ENCODE peak calls at places on chromosomes 1 and 21, in six cellular contexts. S is H1, C is GM12878, D is K562, Y is HepG2, Z is GM12891. Q is an unnamed sample.

GRCh38 chr1:116671835-116672234 is 4.3 kb upstream of the IGSF3 start:
- DNase-seq in S (no peak), C (no peak), D (no peak), Y (no peak), Z (no peak), Q (no peak)

GRCh38 chr1:165836664-165837482 is 9.5 kb downstream of the UCK2 start:
- DNase-seq in S (no peak), C (no peak), D (peak; percentile 86), Y (no peak), Z (no peak), Q (no peak)

GRCh38 chr1:15407579-15407978 is 2.1 kb upstream of the EFHD2 start:
- DNase-seq in S (no peak), C (no peak), D (no peak), Y (no peak), Z (no peak), Q (no peak)

GRCh38 chr1:172964864-172965263 is 85.9 kb downstream of the TNFSF18 start:
- DNase-seq in S (no peak), C (no peak), D (no peak), Y (no peak), Z (no peak), Q (no peak)

GRCh38 chr1:179930867-179931266 is 23.7 kb upstream of the CEP350 start:
- DNase-seq in S (no peak), C (no peak), D (no peak), Y (no peak), Z (no peak), Q (no peak)

GRCh38 chr21:35974801-35975200 is 85.5 kb downstream of the SETD4 start:
- DNase-seq in S (no peak), C (no peak), D (no peak), Y (peak; percentile 75), Z (no peak), Q (no peak)

GRCh38 chr21:39954570-39954969 is 87.3 kb downstream of the PCP4 start:
- DNase-seq in S (no peak), C (no peak), D (no peak), Y (no peak), Z (no peak), Q (no peak)

GRCh38 chr1:54716299-54717047 is 812 bp downstream of the TTC4 start:
- DNase-seq in S (no peak), C (peak; percentile 5), D (peak; percentile 28), Y (no peak), Z (no peak), Q (no peak)

GRCh38 chr21:26469789-26470188 is 103.3 kb downstream of the CYYR1 start:
- DNase-seq in S (no peak), C (no peak), D (no peak), Y (no peak), Z (no peak), Q (no peak)

GRCh38 chr1:181896824-181897223 is 164.7 kb downstream of the ZNF648 start:
- DNase-seq in S (no peak), C (no peak), D (no peak), Y (no peak), Z (no peak), Q (no peak)

GRCh38 chr1:89987170-89987819 is 7.6 kb upstream of the ZNF326 start:
- DNase-seq in S (no peak), C (peak; percentile 45), D (peak; percentile 82), Y (peak; percentile 62), Z (peak; percentile 52), Q (peak; percentile 26)

GRCh38 chr1:23369335-23370013 is at the start of gene ZNF436:
- DNase-seq in S (no peak), C (no peak), D (peak; percentile 95), Y (peak; percentile 41), Z (no peak), Q (no peak)

GRCh38 chr1:66751160-66751559 is 1.1 kb upstream of the DYNLT5 start:
- DNase-seq in S (no peak), C (no peak), D (no peak), Y (no peak), Z (no peak), Q (no peak)

GRCh38 chr1:7298749-7299151 is 472.3 kb upstream of the VAMP3 start:
- DNase-seq in S (no peak), C (no peak), D (no peak), Y (no peak), Z (no peak), Q (no peak)

GRCh38 chr1:203440780-203441179 is 34.8 kb upstream of the PRELP start:
- DNase-seq in S (no peak), C (no peak), D (peak; percentile 24), Y (no peak), Z (no peak), Q (no peak)

GRCh38 chr1:38730511-38731397 is 128.8 kb downstream of the RRAGC start:
- DNase-seq in S (no peak), C (no peak), D (no peak), Y (no peak), Z (no peak), Q (no peak)

GRCh38 chr21:35111531-35111930 is 62.4 kb upstream of the RUNX1 start:
- DNase-seq in S (no peak), C (no peak), D (no peak), Y (no peak), Z (no peak), Q (no peak)

GRCh38 chr1:206979379-206980043 is 9.3 kb upstream of the FCAMR start:
- DNase-seq in S (no peak), C (no peak), D (peak; percentile 68), Y (peak; percentile 40), Z (no peak), Q (no peak)

GRCh38 chr1:161721738-161722343 is 497 bp downstream of the FCRLB start:
- DNase-seq in S (no peak), C (no peak), D (peak; percentile 88), Y (no peak), Z (no peak), Q (no peak)

GRCh38 chr1:151864411-151864810 is 10.9 kb upstream of the THEM5 start:
- DNase-seq in S (no peak), C (no peak), D (no peak), Y (no peak), Z (no peak), Q (no peak)

GRCh38 chr1:235688096-235688495 is 38.5 kb upstream of the GNG4 start:
- DNase-seq in S (no peak), C (no peak), D (no peak), Y (no peak), Z (no peak), Q (no peak)

GRCh38 chr1:19872190-19872589 is 10.0 kb upstream of the OTUD3 start:
- DNase-seq in S (no peak), C (no peak), D (peak; percentile 33), Y (peak; percentile 29), Z (no peak), Q (no peak)

GRCh38 chr1:203765029-203765837 is at the start of gene LAX1:
- DNase-seq in S (no peak), C (peak; percentile 77), D (peak; percentile 26), Y (no peak), Z (peak; percentile 56), Q (peak; percentile 53)

GRCh38 chr1:239814306-239814881 is 277.3 kb upstream of the FMN2 start:
- DNase-seq in S (peak; percentile 69), C (no peak), D (no peak), Y (peak; percentile 2), Z (no peak), Q (no peak)
- TF ChIP-seq POLR2AphosphoS5 in S (no peak), C (no peak), D (no peak), Y (no peak), Z (no peak), Q (no peak)

GRCh38 chr21:45542667-45543370 is 579 bp upstream of the SLC19A1 start:
- DNase-seq in S (no peak), C (no peak), D (no peak), Y (no peak), Z (no peak), Q (peak; percentile 36)

GRCh38 chr21:45542242-45542666 is at the start of gene SLC19A1:
- DNase-seq in S (no peak), C (no peak), D (peak; percentile 89), Y (no peak), Z (peak; percentile 98), Q (peak; percentile 98)

GRCh38 chr21:45540601-45540970 is 1.7 kb downstream of the SLC19A1 start:
- DNase-seq in S (no peak), C (no peak), D (no peak), Y (no peak), Z (no peak), Q (no peak)

GRCh38 chr21:45539796-45540600 is 2.2 kb downstream of the SLC19A1 start:
- DNase-seq in S (no peak), C (no peak), D (no peak), Y (no peak), Z (no peak), Q (no peak)

DNA sequence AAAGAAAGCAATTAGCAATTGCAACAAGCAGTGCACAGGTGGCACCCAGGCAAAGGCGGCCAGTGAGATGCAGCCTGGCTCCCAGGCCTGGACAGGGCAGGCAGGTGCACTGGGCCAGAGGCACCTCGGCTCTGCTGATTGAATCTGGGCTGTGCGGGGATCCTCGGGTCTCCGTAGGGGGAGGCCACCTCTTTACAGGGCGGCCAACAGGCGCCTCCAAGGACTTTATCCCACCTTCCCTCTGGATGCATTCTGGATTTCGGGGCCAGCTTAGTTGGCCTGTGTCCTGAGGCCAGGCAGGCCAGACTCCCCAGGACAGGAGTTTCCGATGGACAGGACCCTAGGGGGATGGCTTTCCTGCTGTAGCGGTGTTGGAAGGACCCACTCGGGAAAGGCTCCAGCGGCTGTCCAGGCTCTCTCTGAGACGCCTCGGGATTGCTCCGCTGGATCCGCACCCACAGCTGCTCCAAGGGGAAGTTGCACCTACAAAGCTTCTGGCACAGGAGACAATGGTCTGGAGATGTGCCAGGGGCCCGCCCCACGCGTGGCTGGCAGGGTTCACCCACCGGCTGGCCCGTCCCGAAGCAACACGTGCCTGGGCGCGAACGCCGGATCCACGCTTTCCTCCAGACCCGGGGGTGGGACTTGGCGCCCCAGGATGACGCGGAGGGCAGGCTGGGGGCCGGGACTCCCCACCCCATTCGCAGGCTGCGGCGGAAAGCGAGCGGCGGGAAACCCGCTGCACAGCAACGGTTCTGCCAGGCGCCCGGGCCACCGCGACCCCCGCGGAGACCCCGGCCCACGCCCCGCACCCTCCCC is 810 bp downstream of the SLC19A1 start:
- DNase-seq in S (no peak), C (no peak), D (peak; percentile 90), Y (no peak), Z (peak; percentile 100), Q (peak; percentile 99)
- TF ChIP-seq TAF1 in S (no peak), C (peak; percentile 39), D (peak; percentile 47), Y (peak; percentile 53), Z (no peak), Q (no peak)

GRCh38 chr21:32281531-32281930 is 2.7 kb upstream of the MIS18A start:
- DNase-seq in S (no peak), C (no peak), D (no peak), Y (no peak), Z (no peak), Q (no peak)

GRCh38 chr21:32279377-32279680 is 480 bp upstream of the MIS18A start:
- DNase-seq in S (no peak), C (no peak), D (no peak), Y (no peak), Z (no peak), Q (no peak)

GRCh38 chr21:32276671-32277070 is 2.2 kb downstream of the MIS18A start:
- DNase-seq in S (no peak), C (no peak), D (no peak), Y (peak; percentile 51), Z (no peak), Q (no peak)

GRCh38 chr21:32278068-32278467 is 781 bp downstream of the MIS18A start:
- DNase-seq in S (no peak), C (no peak), D (peak; percentile 36), Y (no peak), Z (no peak), Q (no peak)

GRCh38 chr21:32278518-32279376 is at the start of gene MIS18A:
- DNase-seq in S (peak; percentile 80), C (peak; percentile 73), D (peak; percentile 98), Y (peak; percentile 89), Z (peak; percentile 80), Q (peak; percentile 81)
- TF ChIP-seq POLR2A in S (no peak), C (peak; percentile 89), D (peak; percentile 96), Y (peak; percentile 55), Z (peak; percentile 79), Q (peak; percentile 62)

GRCh38 chr1:212121772-212122171 is 86.2 kb downstream of the DTL start:
- DNase-seq in S (no peak), C (no peak), D (peak; percentile 32), Y (no peak), Z (no peak), Q (no peak)
- TF ChIP-seq POLR2AphosphoS5 in S (no peak), C (no peak), D (no peak), Y (no peak), Z (no peak), Q (no peak)